ENCODE peak calls at places on chromosomes 2 and 18, in five cellular contexts. K is cardiac muscle cell, O is tibial artery, T is spleen, D is breast epithelium. Z is an unnamed sample.

GRCh38 chr2:128786800-128787478 is 468.3 kb upstream of the HS6ST1 start:
- DNase-seq in O (no peak), K (no peak), D (no peak), T (peak; percentile 55), Z (no peak)

GRCh38 chr18:63439334-63439733 is 17.1 kb upstream of the VPS4B start:
- DNase-seq in D (no peak), O (peak; percentile 41), K (peak; percentile 72), T (no peak), Z (no peak)

GRCh38 chr18:54558609-54559585 is 32.1 kb upstream of the DYNAP start:
- DNase-seq in T (no peak), O (no peak), D (no peak), K (peak; percentile 28), Z (no peak)

GRCh38 chr2:11807156-11808015 is 61.0 kb downstream of the LPIN1 start:
- DNase-seq in K (peak; percentile 8), O (no peak), D (no peak), T (no peak), Z (no peak)

GRCh38 chr2:10124538-10125045 is 2.1 kb downstream of the RRM2 start:
- DNase-seq in K (peak; percentile 77), D (no peak), T (peak; percentile 13), O (no peak), Z (no peak)

GRCh38 chr2:141109633-141110032 is 1021.2 kb downstream of the LRP1B start:
- DNase-seq in T (no peak), D (no peak), K (peak; percentile 74), O (no peak), Z (no peak)

GRCh38 chr2:31980674-31981356 is 30.0 kb downstream of the MEMO1 start:
- DNase-seq in O (no peak), K (peak; percentile 46), T (no peak), D (no peak), Z (no peak)

GRCh38 chr2:44479127-44479887 is 117.6 kb downstream of the CAMKMT start:
- DNase-seq in K (peak; percentile 83), T (no peak), O (peak; percentile 24), D (no peak), Z (no peak)

GRCh38 chr2:43224571-43225092 is 1.8 kb downstream of the ZFP36L2 start:
- DNase-seq in D (no peak), K (peak; percentile 47), O (no peak), T (peak; percentile 91), Z (peak; percentile 75)

GRCh38 chr18:35039633-35040032 is 1.6 kb upstream of the MAPRE2 start:
- DNase-seq in K (no peak), T (no peak), D (no peak), O (no peak), Z (no peak)

GRCh38 chr2:120730053-120730439 is 5.6 kb upstream of the GLI2 start:
- DNase-seq in O (no peak), T (peak; percentile 21), D (no peak), K (no peak), Z (no peak)

GRCh38 chr18:6752200-6752873 is 22.8 kb downstream of the ARHGAP28 start:
- DNase-seq in D (no peak), T (no peak), O (no peak), K (peak; percentile 37), Z (no peak)

GRCh38 chr2:240325654-240326031 is 109.8 kb upstream of the GPC1 start:
- DNase-seq in D (no peak), O (no peak), K (no peak), T (no peak), Z (no peak)

GRCh38 chr2:105052773-105053172 is 14.9 kb downstream of the MRPS9 start:
- DNase-seq in D (no peak), T (no peak), K (no peak), O (no peak), Z (no peak)

GRCh38 chr2:150165479-150165878 is 322.0 kb downstream of the RND3 start:
- DNase-seq in K (no peak), O (no peak), D (no peak), T (no peak), Z (no peak)

GRCh38 chr18:70288171-70288850 is 534 bp upstream of the SOCS6 start:
- DNase-seq in D (peak; percentile 53), K (no peak), O (no peak), T (no peak), Z (peak; percentile 78)

GRCh38 chr18:67951166-67951565 is 434.6 kb upstream of the DSEL start:
- DNase-seq in O (no peak), T (no peak), D (no peak), K (no peak), Z (no peak)

GRCh38 chr2:56372071-56372656 is 188.4 kb downstream of the CCDC85A start:
- DNase-seq in K (no peak), D (no peak), T (no peak), O (no peak), Z (no peak)

GRCh38 chr2:71631411-71631931 is 178.1 kb downstream of the DYSF start:
- DNase-seq in D (no peak), K (no peak), O (no peak), T (no peak), Z (no peak)

GRCh38 chr18:76544511-76545350 is 49.7 kb upstream of the ZNF516 start:
- DNase-seq in O (no peak), D (no peak), T (no peak), K (no peak), Z (peak; percentile 33)

GRCh38 chr2:63661076-63661475 is 72.3 kb downstream of the MDH1 start:
- DNase-seq in O (no peak), D (no peak), T (no peak), K (no peak), Z (no peak)

GRCh38 chr2:232008907-232009638 is 47.6 kb downstream of the DIS3L2 start:
- DNase-seq in D (no peak), O (no peak), T (no peak), K (no peak), Z (no peak)

GRCh38 chr2:166627893-166628292 is 133.8 kb upstream of the SCN7A start:
- DNase-seq in O (no peak), T (no peak), K (peak; percentile 9), D (no peak), Z (peak; percentile 13)

GRCh38 chr2:26735096-26735495 is 29.0 kb upstream of the SLC35F6 start:
- DNase-seq in K (no peak), D (no peak), T (peak; percentile 50), O (no peak), Z (no peak)

GRCh38 chr2:25528173-25528572 is 145.2 kb downstream of the DTNB start:
- DNase-seq in T (no peak), D (no peak), K (no peak), O (no peak), Z (no peak)

GRCh38 chr2:85872536-85873161 is 16.1 kb downstream of the ST3GAL5 start:
- DNase-seq in O (no peak), D (no peak), K (no peak), T (no peak), Z (no peak)

GRCh38 chr2:191318729-191319078 is 73.5 kb downstream of the MYO1B start:
- DNase-seq in K (peak; percentile 77), D (no peak), T (no peak), O (no peak), Z (no peak)

GRCh38 chr2:191319181-191319580 is 74.0 kb downstream of the MYO1B start:
- DNase-seq in K (no peak), T (no peak), O (no peak), D (no peak), Z (no peak)

GRCh38 chr2:191320881-191321280 is 75.7 kb downstream of the MYO1B start:
- DNase-seq in D (no peak), T (no peak), K (peak; percentile 28), O (no peak), Z (no peak)

GRCh38 chr2:191316246-191316645 is 71.0 kb downstream of the MYO1B start:
- DNase-seq in D (no peak), K (no peak), O (no peak), T (no peak), Z (no peak)

DNA sequence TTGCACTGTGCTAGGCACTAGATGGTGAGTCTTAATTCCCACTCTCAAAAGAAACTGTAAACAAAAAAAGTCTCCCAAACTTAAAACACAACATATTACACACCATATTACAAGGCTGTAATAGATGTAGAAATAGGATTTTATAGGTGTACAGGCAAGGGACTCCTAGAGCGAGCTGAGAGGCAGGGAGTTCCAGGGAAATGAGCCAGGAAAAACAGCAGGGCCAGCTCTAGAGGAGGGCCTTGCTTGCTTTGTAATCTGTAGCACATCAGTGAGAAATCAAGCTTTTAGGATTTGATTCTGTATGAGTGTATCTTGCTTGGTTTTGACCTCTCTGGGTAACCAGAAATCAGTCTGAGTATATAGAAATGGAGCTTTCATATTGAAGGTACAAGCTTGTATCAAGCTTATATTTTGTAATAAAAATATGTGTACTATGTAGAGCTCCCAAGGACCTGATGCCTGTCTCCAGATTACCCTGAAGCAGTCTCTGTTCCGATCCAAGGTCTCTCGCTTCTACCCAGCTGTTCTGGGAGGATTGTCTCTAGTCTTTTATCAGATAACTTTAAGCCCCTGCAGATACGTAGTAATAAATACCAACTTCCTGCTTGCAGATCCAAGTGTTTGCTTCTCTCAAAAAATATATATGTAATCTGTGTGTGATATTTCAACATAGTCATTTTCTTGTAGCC is 73.0 kb downstream of the MYO1B start:
- DNase-seq in D (no peak), T (no peak), O (no peak), K (no peak), Z (no peak)
- H3K4me1 ChIP-seq in D (no peaks in the 10 kb centered on the region), T (peaks cover 62% of the 10 kb centered on the region), O (peaks cover 53% of the 10 kb centered on the region), K (peaks cover 3% of the 10 kb centered on the region), Z (peaks cover 28% of the 10 kb centered on the region)

DNA sequence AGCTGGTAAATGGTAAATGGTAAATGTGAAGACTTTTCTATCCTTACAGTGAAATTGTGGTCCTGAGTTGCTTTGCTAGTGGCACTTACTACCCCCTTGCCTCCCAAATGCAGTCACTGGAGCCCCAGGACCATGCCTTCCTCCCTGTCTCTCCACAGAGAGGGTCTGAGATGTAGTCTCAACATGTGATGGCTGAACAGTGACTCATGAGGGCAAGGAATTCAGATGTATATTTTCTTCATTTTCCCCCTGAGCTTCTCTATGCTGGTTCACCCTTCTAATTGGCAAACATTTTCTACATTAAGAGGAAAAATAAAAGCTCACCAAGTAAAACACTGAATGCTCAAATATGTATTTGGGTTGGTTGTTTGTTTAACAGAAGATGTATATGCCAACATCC is 232.0 kb downstream of the SH3BP4 start:
- DNase-seq in D (no peak), O (no peak), T (no peak), K (no peak), Z (no peak)
- H3K9me3 ChIP-seq in D (no peaks in the 10 kb centered on the region), O (peaks cover 5% of the 10 kb centered on the region), T (no peaks in the 10 kb centered on the region), K (no peaks in the 10 kb centered on the region), Z (no peaks in the 10 kb centered on the region)

DNA sequence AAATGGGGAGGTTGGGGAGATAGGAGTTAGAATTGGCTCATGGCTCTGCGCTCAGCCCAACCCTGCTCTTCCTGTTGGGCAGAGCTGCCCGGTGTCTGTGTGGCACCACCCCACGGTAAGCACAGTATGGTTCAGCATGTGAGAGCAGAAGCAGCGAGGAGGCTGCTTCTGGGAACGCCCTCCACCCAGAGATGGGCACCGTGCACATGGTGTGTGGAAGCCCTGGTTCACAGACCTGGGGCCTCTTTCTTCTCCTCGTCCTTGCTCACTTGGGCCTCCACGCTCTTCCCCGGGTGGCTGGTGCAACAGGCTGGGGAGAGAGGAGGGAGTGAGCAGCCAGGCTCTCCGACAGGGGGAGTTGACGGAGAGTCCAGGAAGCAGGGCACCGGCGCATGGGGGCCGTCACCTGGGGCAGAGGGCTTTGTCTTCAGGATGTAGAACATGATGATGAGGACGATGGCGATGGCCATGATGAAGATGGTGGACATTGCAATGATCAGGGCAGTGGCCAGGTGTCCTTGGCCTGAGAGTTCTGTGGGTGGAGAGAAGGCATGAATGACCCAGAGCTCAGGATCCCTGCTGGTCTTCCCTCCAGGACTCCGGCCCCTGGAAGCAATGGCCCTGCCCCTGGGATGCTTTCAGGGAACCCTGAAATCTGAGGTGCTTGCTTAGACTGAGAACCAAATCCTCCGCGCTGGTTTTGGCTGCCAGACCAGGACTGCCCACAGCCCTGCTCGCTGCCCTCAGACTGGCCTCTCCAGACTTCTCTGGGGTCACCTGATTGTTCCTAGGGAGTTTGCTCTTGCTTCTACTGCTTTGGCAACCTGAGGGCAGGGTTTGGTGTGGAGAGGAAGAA is 78.3 kb downstream of the EDAR start:
- DNase-seq in D (no peak), O (no peak), T (peak; percentile 66), K (no peak), Z (peak; percentile 46)
- H3K4me1 ChIP-seq in D (peaks cover 1% of the 10 kb centered on the region), O (peaks cover 4% of the 10 kb centered on the region), T (no peaks in the 10 kb centered on the region), K (no peaks in the 10 kb centered on the region), Z (no peaks in the 10 kb centered on the region)

GRCh38 chr18:31950620-31951019 is 7.7 kb upstream of the TRAPPC8 start:
- DNase-seq in D (no peak), K (no peak), O (no peak), T (no peak), Z (no peak)
- H3K9me3 ChIP-seq in D (no peaks in the 10 kb centered on the region), K (no peaks in the 10 kb centered on the region), O (no peaks in the 10 kb centered on the region), T (no peaks in the 10 kb centered on the region), Z (no peaks in the 10 kb centered on the region)

Z was measured in upper lobe of right lung.